ENCODE peak calls at places on chromosomes 5 and 9, in nine cellular contexts. One of them, this sample, is unnamed.

GRCh38 chr5:18553269-18553668 is 919.0 kb downstream of the TAF11L14 start:
- DNase-seq in GM06990: no peak
- DNase-seq in naive thymus-derived CD4-positive, alpha-beta T cell: no peak
- DNase-seq in AG09309: no peak
- DNase-seq in RCC 7860: peak; percentile 66
- DNase-seq in AG20443: no peak
- DNase-seq in HEK293T: no peak
- DNase-seq in ELR: peak; percentile 83
- DNase-seq in DMS53: peak; percentile 37
- DNase-seq in this sample: peak; percentile 69

GRCh38 chr5:169307648-169308047 is 6.7 kb upstream of the SLIT3 start:
- DNase-seq in GM06990: no peak
- DNase-seq in naive thymus-derived CD4-positive, alpha-beta T cell: no peak
- DNase-seq in AG09309: no peak
- DNase-seq in RCC 7860: no peak
- DNase-seq in AG20443: peak; percentile 28
- DNase-seq in HEK293T: no peak
- DNase-seq in ELR: no peak
- DNase-seq in DMS53: no peak
- DNase-seq in this sample: no peak

GRCh38 chr9:90830977-90831376 is 29.4 kb downstream of the SYK start:
- DNase-seq in GM06990: peak; percentile 69
- DNase-seq in naive thymus-derived CD4-positive, alpha-beta T cell: no peak
- DNase-seq in AG09309: no peak
- DNase-seq in RCC 7860: no peak
- DNase-seq in AG20443: no peak
- DNase-seq in HEK293T: no peak
- DNase-seq in ELR: no peak
- DNase-seq in DMS53: peak; percentile 12
- DNase-seq in this sample: no peak

GRCh38 chr9:4138180-4138579 is 161.7 kb downstream of the GLIS3 start:
- DNase-seq in GM06990: no peak
- DNase-seq in naive thymus-derived CD4-positive, alpha-beta T cell: no peak
- DNase-seq in AG09309: no peak
- DNase-seq in RCC 7860: no peak
- DNase-seq in AG20443: no peak
- DNase-seq in HEK293T: no peak
- DNase-seq in ELR: no peak
- DNase-seq in DMS53: no peak
- DNase-seq in this sample: no peak

GRCh38 chr5:3980146-3980545 is 384.5 kb downstream of the IRX1 start:
- DNase-seq in GM06990: no peak
- DNase-seq in naive thymus-derived CD4-positive, alpha-beta T cell: no peak
- DNase-seq in AG09309: no peak
- DNase-seq in RCC 7860: no peak
- DNase-seq in AG20443: no peak
- DNase-seq in HEK293T: no peak
- DNase-seq in ELR: no peak
- DNase-seq in DMS53: no peak
- DNase-seq in this sample: no peak

GRCh38 chr5:124706729-124707361 is 39.6 kb downstream of the ZNF608 start:
- DNase-seq in GM06990: no peak
- DNase-seq in naive thymus-derived CD4-positive, alpha-beta T cell: no peak
- DNase-seq in AG09309: peak; percentile 7
- DNase-seq in RCC 7860: no peak
- DNase-seq in AG20443: peak; percentile 33
- DNase-seq in HEK293T: peak; percentile 42
- DNase-seq in ELR: no peak
- DNase-seq in DMS53: peak; percentile 92
- DNase-seq in this sample: no peak

GRCh38 chr5:81631124-81631523 is 119.8 kb downstream of the SSBP2 start:
- DNase-seq in GM06990: peak; percentile 29
- DNase-seq in naive thymus-derived CD4-positive, alpha-beta T cell: peak; percentile 22
- DNase-seq in AG09309: no peak
- DNase-seq in RCC 7860: no peak
- DNase-seq in AG20443: no peak
- DNase-seq in HEK293T: no peak
- DNase-seq in ELR: no peak
- DNase-seq in DMS53: no peak
- DNase-seq in this sample: no peak

GRCh38 chr9:20512106-20512505 is 110.2 kb downstream of the MLLT3 start:
- DNase-seq in GM06990: no peak
- DNase-seq in naive thymus-derived CD4-positive, alpha-beta T cell: no peak
- DNase-seq in AG09309: peak; percentile 47
- DNase-seq in RCC 7860: no peak
- DNase-seq in AG20443: peak; percentile 70
- DNase-seq in HEK293T: no peak
- DNase-seq in ELR: peak; percentile 47
- DNase-seq in DMS53: no peak
- DNase-seq in this sample: no peak

GRCh38 chr5:179166886-179167841 is 107.0 kb downstream of the ZNF354C start:
- DNase-seq in GM06990: peak; percentile 48
- DNase-seq in naive thymus-derived CD4-positive, alpha-beta T cell: peak; percentile 74
- DNase-seq in AG09309: no peak
- DNase-seq in RCC 7860: no peak
- DNase-seq in AG20443: peak; percentile 94
- DNase-seq in HEK293T: peak; percentile 90
- DNase-seq in ELR: peak; percentile 59
- DNase-seq in DMS53: no peak
- DNase-seq in this sample: peak; percentile 38

GRCh38 chr5:87560528-87560927 is 147.8 kb upstream of the CCNH start:
- DNase-seq in GM06990: no peak
- DNase-seq in naive thymus-derived CD4-positive, alpha-beta T cell: no peak
- DNase-seq in AG09309: no peak
- DNase-seq in RCC 7860: no peak
- DNase-seq in AG20443: no peak
- DNase-seq in HEK293T: no peak
- DNase-seq in ELR: no peak
- DNase-seq in DMS53: no peak
- DNase-seq in this sample: no peak

This sample was measured in T47D.